ENCODE peak calls at places on chromosomes 6 and 20, in six cellular contexts. J is HCT116, Q is SK-N-SH, M is GM23338, T is A549, O is HepG2. N is an unnamed sample. For H3K4me1, the result is how much of the 10 kb centered on the place peaks cover.

GRCh38 chr6:55543633-55544309 is 35.2 kb downstream of the HMGCLL1 start:
- DNase-seq in J (no peak), Q (no peak), M (peak), T (peak), O (peak), N (no peak)

GRCh38 chr6:9140181-9140580 is 704.8 kb upstream of the SLC35B3 start:
- DNase-seq in J (no peak), Q (no peak), M (no peak), T (no peak), O (no peak), N (peak)

GRCh38 chr20:11380283-11380682 is 537.4 kb upstream of the BTBD3 start:
- DNase-seq in J (no peak), Q (no peak), M (no peak), T (no peak), O (no peak), N (no peak)

GRCh38 chr6:92810913-92811312 is 608.4 kb downstream of the EPHA7 start:
- DNase-seq in J (peak), Q (peak), M (peak), T (peak), O (peak), N (peak)

GRCh38 chr6:150299873-150300485 is 68.8 kb upstream of the IYD start:
- DNase-seq in J (no peak), Q (no peak), M (no peak), T (no peak), O (no peak), N (no peak)

GRCh38 chr20:61728326-61728725 is 337.4 kb downstream of the TAF4 start:
- DNase-seq in J (no peak), Q (no peak), M (no peak), T (no peak), O (no peak), N (no peak)

GRCh38 chr6:11589261-11589660 is 51.7 kb downstream of the TMEM170B start:
- DNase-seq in J (no peak), Q (no peak), M (no peak), T (peak), O (no peak), N (no peak)

GRCh38 chr6:136963259-136963658 is 41.2 kb downstream of the SLC35D3 start:
- DNase-seq in J (no peak), Q (no peak), M (no peak), T (no peak), O (no peak), N (no peak)

GRCh38 chr6:75275067-75275466 is 9.5 kb downstream of the TMEM30A start:
- DNase-seq in J (no peak), Q (no peak), M (no peak), T (peak), O (peak), N (no peak)

GRCh38 chr20:51542033-51542893 is at the start of gene NFATC2:
- DNase-seq in J (no peak), Q (peak), M (peak), T (no peak), O (peak), N (no peak)

GRCh38 chr20:1317545-1318255 is 11.2 kb downstream of the SDCBP2 start:
- DNase-seq in J (no peak), Q (no peak), M (no peak), T (no peak), O (no peak), N (no peak)

GRCh38 chr6:88208736-88209135 is 42.6 kb upstream of the CNR1 start:
- DNase-seq in J (no peak), Q (no peak), M (no peak), T (no peak), O (no peak), N (no peak)

GRCh38 chr6:145028144-145028818 is 707.0 kb downstream of the EPM2A start:
- DNase-seq in J (peak), Q (peak), M (peak), T (peak), O (peak), N (peak)

GRCh38 chr6:94988701-94989100 is 588.6 kb upstream of the MANEA start:
- DNase-seq in J (no peak), Q (no peak), M (no peak), T (no peak), O (no peak), N (no peak)

GRCh38 chr6:45590225-45590624 is 212.5 kb upstream of the SUPT3H start:
- DNase-seq in J (no peak), Q (no peak), M (no peak), T (peak), O (no peak), N (peak)

GRCh38 chr20:52461602-52462001 is 270.0 kb upstream of the ZFP64 start:
- DNase-seq in J (no peak), Q (no peak), M (no peak), T (no peak), O (no peak), N (no peak)

GRCh38 chr6:10418862-10419748 is 4.2 kb upstream of the TFAP2A start:
- DNase-seq in J (no peak), Q (no peak), M (peak), T (no peak), O (no peak), N (no peak)

GRCh38 chr6:42010185-42010872 is 40.0 kb upstream of the TAF8 start:
- DNase-seq in J (no peak), Q (no peak), M (peak), T (no peak), O (no peak), N (no peak)

GRCh38 chr6:113690255-113690956 is 166.7 kb upstream of the MARCKS start:
- DNase-seq in J (no peak), Q (peak), M (no peak), T (peak), O (peak), N (peak)

GRCh38 chr20:39253051-39253682 is 291.0 kb downstream of the DHX35 start:
- DNase-seq in J (no peak), Q (no peak), M (no peak), T (no peak), O (no peak), N (no peak)

GRCh38 chr6:74606488-74607135 is 599.2 kb downstream of the COL12A1 start:
- DNase-seq in J (no peak), Q (no peak), M (peak), T (peak), O (no peak), N (no peak)

GRCh38 chr20:5127204-5127858 is 523 bp downstream of the CDS2 start:
- DNase-seq in J (no peak), Q (peak), M (peak), T (peak), O (peak), N (no peak)

GRCh38 chr6:23650676-23651075 is 475.3 kb upstream of the NRSN1 start:
- DNase-seq in J (no peak), Q (no peak), M (no peak), T (no peak), O (no peak), N (no peak)

GRCh38 chr6:152948150-152948768 is 34.6 kb downstream of the FBXO5 start:
- DNase-seq in J (peak), Q (peak), M (peak), T (peak), O (peak), N (peak)

GRCh38 chr6:160277546-160277945 is 18.9 kb upstream of the SLC22A2 start:
- DNase-seq in J (no peak), Q (no peak), M (no peak), T (no peak), O (no peak), N (no peak)

GRCh38 chr6:27188206-27188884 is 59.2 kb upstream of the PRSS16 start:
- DNase-seq in J (peak), Q (peak), M (peak), T (peak), O (peak), N (no peak)

GRCh38 chr20:45090481-45090880 is 10.4 kb downstream of the KCNS1 start:
- DNase-seq in J (no peak), Q (no peak), M (no peak), T (no peak), O (no peak), N (no peak)

GRCh38 chr6:149975400-149975799 is 11.7 kb downstream of the ULBP1 start:
- DNase-seq in J (no peak), Q (no peak), M (no peak), T (no peak), O (no peak), N (no peak)

GRCh38 chr6:155273438-155273837 is 9.6 kb downstream of the CLDN20 start:
- DNase-seq in J (no peak), Q (peak), M (peak), T (peak), O (no peak), N (no peak)

GRCh38 chr6:40054186-40054585 is 119.9 kb upstream of the MOCS1 start:
- DNase-seq in J (no peak), Q (no peak), M (no peak), T (no peak), O (no peak), N (no peak)

GRCh38 chr6:37052027-37052628 is 46.7 kb downstream of the FGD2 start:
- DNase-seq in J (no peak), Q (no peak), M (peak), T (peak), O (peak), N (no peak)
- TF ChIP-seq REST in J (no peak), Q (no peak), M (no peak), T (no peak), O (no peak), N (no peak)

DNA sequence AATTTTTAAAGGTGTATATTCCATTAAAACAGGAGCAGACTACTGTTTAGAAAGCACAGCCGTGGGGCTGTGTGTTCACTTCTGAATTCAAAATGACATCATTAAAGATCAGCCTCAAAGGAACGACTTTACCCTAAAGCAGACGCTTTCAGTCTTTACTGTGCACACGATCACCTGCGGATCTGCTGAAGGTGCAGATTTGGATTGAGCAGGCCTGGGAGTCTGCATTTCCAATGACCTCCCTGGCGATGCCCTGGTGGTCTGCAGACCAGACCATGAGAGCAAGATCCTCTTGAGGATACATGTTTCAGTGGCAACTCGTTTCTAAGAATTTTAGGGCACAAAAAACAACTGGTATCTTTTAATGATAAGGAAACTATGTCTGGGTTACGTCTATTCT is 27.2 kb downstream of the TXNDC5 start:
- DNase-seq in J (no peak), Q (no peak), M (no peak), T (no peak), O (no peak), N (no peak)
- H3K27ac ChIP-seq in J (no peak), Q (no peak), M (no peak), T (no peak), O (peak), N (no peak)

GRCh38 chr20:12815369-12815768 is 193.4 kb upstream of the SPTLC3 start:
- DNase-seq in J (no peak), Q (no peak), M (no peak), T (no peak), O (no peak), N (no peak)
- H3K4me1 ChIP-seq in J (under half), Q (under half), M (under half), T (under half), O (under half), N (under half)

GRCh38 chr6:127737009-127737486 is 160.1 kb downstream of the C6orf58 start:
- DNase-seq in J (peak), Q (peak), M (peak), T (peak), O (peak), N (peak)
- TF ChIP-seq REST in J (no peak), Q (no peak), M (no peak), T (no peak), O (no peak), N (no peak)

GRCh38 chr20:38164624-38165088 is 414 bp downstream of the TGM2 start:
- DNase-seq in J (no peak), Q (no peak), M (no peak), T (no peak), O (no peak), N (no peak)
- H3K27ac ChIP-seq in J (no peak), Q (no peak), M (no peak), T (peak), O (no peak), N (peak)

DNA sequence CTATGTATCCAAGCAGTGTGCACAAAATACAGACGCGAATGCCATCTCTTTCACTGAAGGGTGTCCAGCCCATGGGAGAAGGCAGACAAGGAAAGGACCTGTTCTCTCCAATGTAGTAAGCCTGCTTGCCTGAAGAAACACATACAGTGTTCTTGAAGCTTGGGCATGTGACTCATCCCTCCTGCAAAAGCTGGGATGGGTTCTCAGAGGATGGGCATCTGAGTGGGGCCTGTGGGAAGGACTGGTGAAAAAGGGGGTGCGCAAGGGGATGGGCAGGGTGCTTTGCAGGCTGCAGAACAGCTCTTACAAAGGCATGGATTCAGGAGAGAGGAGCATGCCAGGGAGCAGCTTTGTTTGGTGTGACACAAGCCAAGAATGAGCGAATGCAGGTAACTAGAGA is 128.1 kb downstream of the FYN start:
- DNase-seq in J (no peak), Q (no peak), M (no peak), T (no peak), O (no peak), N (no peak)
- H3K4me1 ChIP-seq in J (under half), Q (under half), M (under half), T (under half), O (under half), N (under half)

GRCh38 chr20:43244647-43245046 is 54.9 kb upstream of the PTPRT start:
- DNase-seq in J (no peak), Q (no peak), M (no peak), T (no peak), O (no peak), N (no peak)

GRCh38 chr20:43248341-43248740 is 58.6 kb upstream of the PTPRT start:
- DNase-seq in J (no peak), Q (no peak), M (no peak), T (no peak), O (no peak), N (no peak)

GRCh38 chr20:43241057-43241702 is 51.5 kb upstream of the PTPRT start:
- DNase-seq in J (no peak), Q (no peak), M (no peak), T (no peak), O (no peak), N (no peak)

GRCh38 chr20:43247361-43247760 is 57.7 kb upstream of the PTPRT start:
- DNase-seq in J (no peak), Q (no peak), M (no peak), T (no peak), O (no peak), N (no peak)

GRCh38 chr20:43243672-43244269 is 54.1 kb upstream of the PTPRT start:
- DNase-seq in J (no peak), Q (peak), M (no peak), T (peak), O (no peak), N (no peak)
- TF ChIP-seq REST in J (no peak), Q (no peak), M (no peak), T (no peak), O (no peak), N (no peak)

GRCh38 chr6:161417712-161418457 is 144.0 kb upstream of the AGPAT4 start:
- DNase-seq in J (no peak), Q (peak), M (peak), T (peak), O (no peak), N (no peak)
- H3K27ac ChIP-seq in J (no peak), Q (peak), M (no peak), T (peak), O (no peak), N (peak)